ENCODE peak calls at places on chromosomes 7 and 10, in six cellular contexts. One of them, this sample, is unnamed.

GRCh38 chr7:103573479-103574058 is 127.6 kb upstream of the SLC26A5 start:
- DNase-seq in stimulated activated CD4-positive, alpha-beta T cell treated with anti-CD3 and anti-CD28 coated beads, Interleukin-1b, Interleukin-23, amount 100 ng/mL, for 48 hours: no peak
- DNase-seq in ovary: no peak
- DNase-seq in mesenchymal stem cell: peak; percentile 41
- DNase-seq in HT-29: peak; percentile 66
- DNase-seq in dorsolateral prefrontal cortex: no peak
- DNase-seq in this sample: no peak

GRCh38 chr7:23067271-23067670 is 38.3 kb upstream of the KLHL7 start:
- DNase-seq in mesenchymal stem cell: no peak
- DNase-seq in HT-29: no peak
- DNase-seq in stimulated activated CD4-positive, alpha-beta T cell treated with anti-CD3 and anti-CD28 coated beads, Interleukin-1b, Interleukin-23, amount 100 ng/mL, for 48 hours: no peak
- DNase-seq in ovary: no peak
- DNase-seq in dorsolateral prefrontal cortex: no peak
- DNase-seq in this sample: no peak

GRCh38 chr7:149707448-149707886 is 65.9 kb downstream of the ZNF467 start:
- DNase-seq in ovary: no peak
- DNase-seq in mesenchymal stem cell: no peak
- DNase-seq in stimulated activated CD4-positive, alpha-beta T cell treated with anti-CD3 and anti-CD28 coated beads, Interleukin-1b, Interleukin-23, amount 100 ng/mL, for 48 hours: no peak
- DNase-seq in HT-29: no peak
- DNase-seq in dorsolateral prefrontal cortex: no peak
- DNase-seq in this sample: no peak

GRCh38 chr7:108224387-108224786 is 94.2 kb upstream of the LAMB4 start:
- DNase-seq in ovary: no peak
- DNase-seq in HT-29: no peak
- DNase-seq in dorsolateral prefrontal cortex: no peak
- DNase-seq in stimulated activated CD4-positive, alpha-beta T cell treated with anti-CD3 and anti-CD28 coated beads, Interleukin-1b, Interleukin-23, amount 100 ng/mL, for 48 hours: no peak
- DNase-seq in mesenchymal stem cell: no peak
- DNase-seq in this sample: no peak

GRCh38 chr7:50674299-50674698 is 108.4 kb downstream of the GRB10 start:
- DNase-seq in dorsolateral prefrontal cortex: no peak
- DNase-seq in ovary: no peak
- DNase-seq in HT-29: no peak
- DNase-seq in stimulated activated CD4-positive, alpha-beta T cell treated with anti-CD3 and anti-CD28 coated beads, Interleukin-1b, Interleukin-23, amount 100 ng/mL, for 48 hours: no peak
- DNase-seq in mesenchymal stem cell: no peak
- DNase-seq in this sample: no peak

GRCh38 chr10:17703706-17704105 is 48.3 kb upstream of the TMEM236 start:
- DNase-seq in stimulated activated CD4-positive, alpha-beta T cell treated with anti-CD3 and anti-CD28 coated beads, Interleukin-1b, Interleukin-23, amount 100 ng/mL, for 48 hours: no peak
- DNase-seq in mesenchymal stem cell: no peak
- DNase-seq in dorsolateral prefrontal cortex: no peak
- DNase-seq in ovary: no peak
- DNase-seq in HT-29: no peak
- DNase-seq in this sample: no peak

GRCh38 chr10:17835688-17836087 is 26.5 kb downstream of the MRC1 start:
- DNase-seq in stimulated activated CD4-positive, alpha-beta T cell treated with anti-CD3 and anti-CD28 coated beads, Interleukin-1b, Interleukin-23, amount 100 ng/mL, for 48 hours: no peak
- DNase-seq in dorsolateral prefrontal cortex: no peak
- DNase-seq in ovary: no peak
- DNase-seq in mesenchymal stem cell: peak; percentile 86
- DNase-seq in HT-29: no peak
- DNase-seq in this sample: no peak

GRCh38 chr10:106500585-106501525 is 663.7 kb downstream of the SORCS1 start:
- DNase-seq in dorsolateral prefrontal cortex: no peak
- DNase-seq in mesenchymal stem cell: no peak
- DNase-seq in stimulated activated CD4-positive, alpha-beta T cell treated with anti-CD3 and anti-CD28 coated beads, Interleukin-1b, Interleukin-23, amount 100 ng/mL, for 48 hours: no peak
- DNase-seq in ovary: no peak
- DNase-seq in HT-29: peak; percentile 17
- DNase-seq in this sample: no peak

GRCh38 chr7:45035909-45036308 is 35.9 kb downstream of the CCM2 start:
- DNase-seq in dorsolateral prefrontal cortex: no peak
- DNase-seq in HT-29: no peak
- DNase-seq in mesenchymal stem cell: no peak
- DNase-seq in ovary: no peak
- DNase-seq in stimulated activated CD4-positive, alpha-beta T cell treated with anti-CD3 and anti-CD28 coated beads, Interleukin-1b, Interleukin-23, amount 100 ng/mL, for 48 hours: no peak
- DNase-seq in this sample: no peak

GRCh38 chr7:116588641-116589594 is 64.1 kb downstream of the CAV1 start:
- DNase-seq in HT-29: peak; percentile 91
- DNase-seq in ovary: no peak
- DNase-seq in stimulated activated CD4-positive, alpha-beta T cell treated with anti-CD3 and anti-CD28 coated beads, Interleukin-1b, Interleukin-23, amount 100 ng/mL, for 48 hours: no peak
- DNase-seq in mesenchymal stem cell: peak; percentile 74
- DNase-seq in dorsolateral prefrontal cortex: no peak
- DNase-seq in this sample: no peak

GRCh38 chr10:46266506-46266985 is 20.3 kb upstream of the ANTXRL start:
- DNase-seq in dorsolateral prefrontal cortex: no peak
- DNase-seq in ovary: no peak
- DNase-seq in HT-29: no peak
- DNase-seq in mesenchymal stem cell: no peak
- DNase-seq in stimulated activated CD4-positive, alpha-beta T cell treated with anti-CD3 and anti-CD28 coated beads, Interleukin-1b, Interleukin-23, amount 100 ng/mL, for 48 hours: no peak
- DNase-seq in this sample: no peak

GRCh38 chr10:70035531-70035930 is 17.1 kb upstream of the MACROH2A2 start:
- DNase-seq in stimulated activated CD4-positive, alpha-beta T cell treated with anti-CD3 and anti-CD28 coated beads, Interleukin-1b, Interleukin-23, amount 100 ng/mL, for 48 hours: no peak
- DNase-seq in ovary: no peak
- DNase-seq in dorsolateral prefrontal cortex: no peak
- DNase-seq in mesenchymal stem cell: no peak
- DNase-seq in HT-29: no peak
- DNase-seq in this sample: no peak